ENCODE peak calls at places on chromosomes 16 and 17, in six cellular contexts. M, E, S, W, T and J are unnamed samples.

GRCh38 chr17:29115906-29116651 is 64.1 kb downstream of the MYO18A start:
- DNase-seq in M (no peak), E (peak), S (peak), W (no peak), T (peak), J (peak)

GRCh38 chr16:78127130-78127529 is 27.7 kb downstream of the WWOX start:
- DNase-seq in M (no peak), E (peak), S (peak), W (no peak), T (no peak), J (peak)

GRCh38 chr17:61361084-61361483 is 38.6 kb upstream of the TBX2 start:
- DNase-seq in M (no peak), E (peak), S (no peak), W (no peak), T (no peak), J (peak)

GRCh38 chr16:46929378-46930332 is 43.8 kb downstream of the DNAJA2 start:
- DNase-seq in M (peak), E (peak), S (peak), W (peak), T (peak), J (peak)

GRCh38 chr16:85394511-85395206 is 218.5 kb upstream of the GSE1 start:
- DNase-seq in M (no peak), E (no peak), S (no peak), W (no peak), T (no peak), J (no peak)

GRCh38 chr16:28845173-28846079 is 722 bp downstream of the TUFM start:
- DNase-seq in M (no peak), E (no peak), S (peak), W (no peak), T (no peak), J (peak)

GRCh38 chr17:6901086-6901485 is 69.6 kb upstream of the TEKT1 start:
- DNase-seq in M (no peak), E (no peak), S (no peak), W (no peak), T (no peak), J (no peak)

GRCh38 chr16:51408357-51408756 is 257.3 kb upstream of the SALL1 start:
- DNase-seq in M (no peak), E (peak), S (no peak), W (no peak), T (no peak), J (peak)

GRCh38 chr16:2686912-2687507 is 4.7 kb downstream of the KCTD5 start:
- DNase-seq in M (no peak), E (no peak), S (no peak), W (no peak), T (no peak), J (no peak)

GRCh38 chr17:40352779-40353394 is 11.7 kb downstream of the GJD3 start:
- DNase-seq in M (no peak), E (no peak), S (no peak), W (no peak), T (no peak), J (no peak)

GRCh38 chr16:22402191-22402590 is 27.8 kb upstream of the CDR2 start:
- DNase-seq in M (no peak), E (peak), S (no peak), W (no peak), T (no peak), J (no peak)

GRCh38 chr17:28279411-28279810 is 39.6 kb upstream of the TMEM97 start:
- DNase-seq in M (no peak), E (peak), S (no peak), W (no peak), T (no peak), J (peak)

GRCh38 chr17:19433240-19433639 is 22.2 kb downstream of the RNF112 start:
- DNase-seq in M (no peak), E (no peak), S (no peak), W (no peak), T (no peak), J (no peak)

GRCh38 chr17:10069301-10069700 is 129.1 kb downstream of the GAS7 start:
- DNase-seq in M (no peak), E (peak), S (no peak), W (no peak), T (no peak), J (no peak)

GRCh38 chr16:20424129-20424866 is 15.0 kb downstream of the ACSM5 start:
- DNase-seq in M (no peak), E (no peak), S (no peak), W (no peak), T (no peak), J (no peak)

GRCh38 chr16:85987750-85988078 is 88.8 kb downstream of the IRF8 start:
- DNase-seq in M (no peak), E (no peak), S (no peak), W (no peak), T (no peak), J (no peak)

GRCh38 chr16:72428611-72429376 is 256.8 kb upstream of the PMFBP1 start:
- DNase-seq in M (no peak), E (no peak), S (no peak), W (no peak), T (no peak), J (no peak)

GRCh38 chr17:74759243-74759801 is 10.9 kb downstream of the NHERF1 start:
- DNase-seq in M (peak), E (no peak), S (peak), W (no peak), T (no peak), J (no peak)